ENCODE peak calls at places on chromosomes 16 and 17, in six cellular contexts. Z is cardiac muscle cell; E is epithelial cell of esophagus; R is substantia nigra; N is effector memory CD8-positive, alpha-beta T cell; L is prostate gland. O is an unnamed sample.

GRCh38 chr16:71885261-71885650 is 1.3 kb upstream of the ZNF821 start:
- DNase-seq in R (no peak), L (no peak), Z (no peak), E (peak), N (no peak), O (no peak)

GRCh38 chr17:15965510-15965909 is 20.6 kb downstream of the ADORA2B start:
- DNase-seq in Z (no peak), E (no peak), N (no peak), L (no peak), R (no peak), O (no peak)

GRCh38 chr17:163514-164103 is 17.8 kb downstream of the DOC2B start:
- DNase-seq in Z (no peak), E (no peak), L (no peak), R (no peak), N (no peak), O (no peak)

GRCh38 chr16:23501291-23501690 is 9.0 kb downstream of the GGA2 start:
- DNase-seq in N (no peak), E (peak), L (no peak), Z (no peak), R (no peak), O (no peak)

GRCh38 chr16:74201561-74201960 is 95.1 kb upstream of the PSMD7 start:
- DNase-seq in Z (no peak), R (no peak), L (no peak), E (no peak), N (no peak), O (no peak)

GRCh38 chr16:23974223-23974622 is 138.4 kb downstream of the PRKCB start:
- DNase-seq in N (no peak), Z (peak), R (no peak), L (no peak), E (no peak), O (no peak)

GRCh38 chr17:80030730-80031410 is 4.8 kb downstream of the TBC1D16 start:
- DNase-seq in N (no peak), L (peak), R (no peak), E (peak), Z (no peak), O (no peak)

GRCh38 chr17:47852113-47852949 is 1.4 kb upstream of the SP6 start:
- DNase-seq in R (no peak), E (no peak), Z (no peak), N (no peak), L (no peak), O (no peak)

GRCh38 chr16:28839899-28840298 is 6.2 kb downstream of the TUFM start:
- DNase-seq in Z (no peak), R (no peak), E (no peak), L (no peak), N (no peak), O (no peak)

GRCh38 chr16:17304814-17305169 is 166.0 kb downstream of the XYLT1 start:
- DNase-seq in N (no peak), R (no peak), Z (no peak), L (no peak), E (no peak), O (no peak)

GRCh38 chr17:77602062-77602746 is 356.3 kb upstream of the TNRC6C start:
- DNase-seq in N (no peak), L (peak), R (no peak), Z (peak), E (peak), O (peak)

GRCh38 chr16:30527635-30528178 is 1.3 kb upstream of the ZNF768 start:
- DNase-seq in E (peak), Z (no peak), L (peak), R (no peak), N (no peak), O (no peak)

GRCh38 chr17:65583921-65584603 is 22.6 kb upstream of the AXIN2 start:
- DNase-seq in Z (no peak), N (no peak), E (no peak), L (no peak), R (peak), O (no peak)

GRCh38 chr17:77810536-77810935 is 148.0 kb upstream of the TNRC6C start:
- DNase-seq in Z (no peak), E (peak), R (no peak), L (no peak), N (no peak), O (peak)

GRCh38 chr17:3754458-3755334 is 31.0 kb downstream of the HASPIN start:
- DNase-seq in Z (peak), N (peak), L (peak), R (no peak), E (peak), O (no peak)

GRCh38 chr17:45312477-45313418 is 4.1 kb downstream of the MAP3K14 start:
- DNase-seq in E (no peak), N (no peak), R (no peak), Z (no peak), L (no peak), O (no peak)

GRCh38 chr17:75587718-75588545 is at the start of gene MYO15B:
- DNase-seq in E (no peak), Z (peak), R (peak), L (no peak), N (peak), O (no peak)

GRCh38 chr16:18958621-18959578 is 24.8 kb upstream of the TMC7 start:
- DNase-seq in E (no peak), L (no peak), N (no peak), R (no peak), Z (peak), O (no peak)

GRCh38 chr16:70151391-70151790 is 22.2 kb upstream of the CLEC18C start:
- DNase-seq in E (peak), N (no peak), L (no peak), R (no peak), Z (no peak), O (no peak)

GRCh38 chr17:78991017-78991783 is 11.5 kb upstream of the LGALS3BP start:
- DNase-seq in N (no peak), Z (no peak), R (no peak), L (no peak), E (no peak), O (no peak)

GRCh38 chr17:38981640-38982039 is 14.4 kb upstream of the FBXO47 start:
- DNase-seq in E (no peak), Z (no peak), R (no peak), L (no peak), N (no peak), O (no peak)

GRCh38 chr16:12728471-12728870 is 75.2 kb downstream of the CPPED1 start:
- DNase-seq in N (no peak), E (no peak), R (no peak), L (no peak), Z (no peak), O (no peak)

GRCh38 chr17:30369995-30370394 is 8.7 kb upstream of the CPD start:
- DNase-seq in Z (no peak), E (peak), N (no peak), R (no peak), L (no peak), O (no peak)

GRCh38 chr16:35188288-35189155 is 1729.1 kb downstream of the TP53TG3F start:
- DNase-seq in N (no peak), E (peak), R (no peak), L (no peak), Z (no peak), O (no peak)

GRCh38 chr17:75881678-75882454 is 3.5 kb upstream of the TRIM47 start:
- DNase-seq in Z (no peak), E (no peak), L (no peak), N (no peak), R (no peak), O (no peak)

GRCh38 chr17:511001-511690 is 158.5 kb upstream of the RPH3AL start:
- DNase-seq in R (no peak), Z (no peak), N (no peak), E (peak), L (no peak), O (peak)

GRCh38 chr16:21060027-21060510 is 90.6 kb downstream of the DNAH3 start:
- DNase-seq in E (no peak), R (no peak), L (no peak), N (no peak), Z (no peak), O (no peak)

GRCh38 chr17:77619851-77620250 is 338.7 kb upstream of the TNRC6C start:
- DNase-seq in R (no peak), N (no peak), E (peak), Z (no peak), L (no peak), O (peak)

O was measured in brain microvascular endothelial cell.